ENCODE peak calls at places on chromosomes 3 and 15, in five cellular contexts. N, I, Z, J and V are unnamed samples.

GRCh38 chr3:131804565-131805133 is 230.2 kb downstream of the CPNE4 start:
- DNase-seq in N (no peak), I (peak; percentile 3), Z (no peak), J (no peak), V (no peak)

GRCh38 chr3:158789592-158789991 is 12.3 kb upstream of the MFSD1 start:
- DNase-seq in N (no peak), I (peak; percentile 65), Z (peak; percentile 33), J (no peak), V (no peak)

GRCh38 chr3:26763723-26764122 is 141.2 kb downstream of the LRRC3B start:
- DNase-seq in N (no peak), I (no peak), Z (no peak), J (no peak), V (no peak)

GRCh38 chr3:119562307-119562961 is 3.0 kb upstream of the CD80 start:
- DNase-seq in N (no peak), I (no peak), Z (no peak), J (no peak), V (no peak)

GRCh38 chr15:78840661-78841060 is 29.4 kb upstream of the ADAMTS7 start:
- DNase-seq in N (no peak), I (peak; percentile 8), Z (no peak), J (no peak), V (no peak)

GRCh38 chr3:73327052-73327451 is 265.6 kb downstream of the EBLN2 start:
- DNase-seq in N (no peak), I (no peak), Z (no peak), J (no peak), V (no peak)

GRCh38 chr3:71786551-71786950 is 1.6 kb upstream of the PROK2 start:
- DNase-seq in N (no peak), I (no peak), Z (no peak), J (no peak), V (no peak)

GRCh38 chr3:41961061-41961749 is 698 bp downstream of the ULK4 start:
- DNase-seq in N (peak; percentile 5), I (peak; percentile 74), Z (peak; percentile 41), J (peak; percentile 9), V (peak; percentile 61)

GRCh38 chr3:136883967-136884720 is 22.1 kb downstream of the NCK1 start:
- DNase-seq in N (no peak), I (no peak), Z (no peak), J (no peak), V (peak; percentile 39)

GRCh38 chr3:45647148-45647619 is 42.0 kb upstream of the SACM1L start:
- DNase-seq in N (no peak), I (peak; percentile 85), Z (peak; percentile 83), J (no peak), V (no peak)

GRCh38 chr3:12662593-12663310 is 1.2 kb downstream of the RAF1 start:
- DNase-seq in N (no peak), I (peak; percentile 22), Z (no peak), J (no peak), V (peak; percentile 42)

GRCh38 chr15:39488498-39488897 is 92.4 kb upstream of the THBS1 start:
- DNase-seq in N (no peak), I (no peak), Z (no peak), J (no peak), V (no peak)

GRCh38 chr3:72379500-72380187 is 468.6 kb downstream of the SHQ1 start:
- DNase-seq in N (no peak), I (no peak), Z (no peak), J (no peak), V (no peak)

GRCh38 chr3:16494906-16495580 is 18.5 kb downstream of the RFTN1 start:
- DNase-seq in N (no peak), I (peak; percentile 60), Z (no peak), J (no peak), V (no peak)

GRCh38 chr3:176951144-176951543 is 246.1 kb downstream of the TBL1XR1 start:
- DNase-seq in N (no peak), I (no peak), Z (no peak), J (no peak), V (no peak)

GRCh38 chr15:50055333-50056278 is 63.4 kb downstream of the ATP8B4 start:
- DNase-seq in N (no peak), I (peak; percentile 80), Z (no peak), J (no peak), V (no peak)

GRCh38 chr3:5138214-5138981 is 16.3 kb downstream of the ARL8B start:
- DNase-seq in N (no peak), I (peak; percentile 66), Z (no peak), J (no peak), V (no peak)

GRCh38 chr3:152356870-152357276 is 88.1 kb downstream of the MBNL1 start:
- DNase-seq in N (no peak), I (no peak), Z (no peak), J (no peak), V (no peak)

GRCh38 chr3:33796137-33796536 is 2.3 kb upstream of the PDCD6IP start:
- DNase-seq in N (no peak), I (no peak), Z (no peak), J (no peak), V (no peak)

GRCh38 chr3:158167737-158168469 is 58.0 kb downstream of the RSRC1 start:
- DNase-seq in N (no peak), I (peak; percentile 95), Z (peak; percentile 72), J (no peak), V (no peak)

GRCh38 chr3:42732829-42733459 is 30.3 kb upstream of the HHATL start:
- DNase-seq in N (no peak), I (no peak), Z (no peak), J (no peak), V (no peak)

GRCh38 chr3:64248247-64248646 is 23.0 kb upstream of the PRICKLE2 start:
- DNase-seq in N (no peak), I (no peak), Z (no peak), J (no peak), V (no peak)

GRCh38 chr3:104044002-104044401 is 1322.7 kb upstream of the ALCAM start:
- DNase-seq in N (no peak), I (no peak), Z (no peak), J (no peak), V (no peak)

GRCh38 chr3:171896341-171896740 is 53.2 kb downstream of the TMEM212 start:
- DNase-seq in N (no peak), I (no peak), Z (no peak), J (no peak), V (no peak)

GRCh38 chr15:40787344-40787841 is 17.6 kb downstream of the C15orf62 start:
- DNase-seq in N (peak; percentile 98), I (peak; percentile 27), Z (no peak), J (no peak), V (peak; percentile 85)

GRCh38 chr15:80685628-80686027 is 9.5 kb upstream of the ABHD17C start:
- DNase-seq in N (no peak), I (no peak), Z (no peak), J (no peak), V (no peak)